ENCODE peak calls at places on chromosome 17, in five cellular contexts. One of them, this sample, is unnamed.

GRCh38 chr17:55314784-55315491 is 50.2 kb downstream of the HLF start:
- DNase-seq in ascending aorta: no peak
- DNase-seq in esophagus muscularis mucosa: no peak
- DNase-seq in MM.1S: no peak
- DNase-seq in pancreas: no peak
- DNase-seq in this sample: no peak

GRCh38 chr17:80259642-80260535 is 763 bp upstream of the RNF213 start:
- DNase-seq in ascending aorta: no peak
- DNase-seq in esophagus muscularis mucosa: no peak
- DNase-seq in MM.1S: peak; percentile 83
- DNase-seq in pancreas: peak; percentile 90
- DNase-seq in this sample: no peak

GRCh38 chr17:73554498-73554897 is 89.7 kb downstream of the SDK2 start:
- DNase-seq in ascending aorta: no peak
- DNase-seq in esophagus muscularis mucosa: no peak
- DNase-seq in MM.1S: no peak
- DNase-seq in pancreas: no peak
- DNase-seq in this sample: no peak

GRCh38 chr17:68771867-68772515 is 170.8 kb upstream of the FAM20A start:
- DNase-seq in ascending aorta: no peak
- DNase-seq in esophagus muscularis mucosa: no peak
- DNase-seq in MM.1S: peak; percentile 77
- DNase-seq in pancreas: no peak
- DNase-seq in this sample: no peak

GRCh38 chr17:80223142-80223815 is 3.1 kb downstream of the SLC26A11 start:
- DNase-seq in ascending aorta: no peak
- DNase-seq in esophagus muscularis mucosa: no peak
- DNase-seq in MM.1S: no peak
- DNase-seq in pancreas: no peak
- DNase-seq in this sample: no peak

GRCh38 chr17:17719966-17720543 is 38.8 kb downstream of the RAI1 start:
- DNase-seq in ascending aorta: no peak
- DNase-seq in esophagus muscularis mucosa: no peak
- DNase-seq in MM.1S: no peak
- DNase-seq in pancreas: no peak
- DNase-seq in this sample: no peak

GRCh38 chr17:3976675-3977171 is 12.5 kb upstream of the ATP2A3 start:
- DNase-seq in ascending aorta: peak; percentile 31
- DNase-seq in esophagus muscularis mucosa: no peak
- DNase-seq in MM.1S: no peak
- DNase-seq in pancreas: peak; percentile 91
- DNase-seq in this sample: no peak

GRCh38 chr17:67602974-67603373 is 114.8 kb upstream of the NOL11 start:
- DNase-seq in ascending aorta: no peak
- DNase-seq in esophagus muscularis mucosa: no peak
- DNase-seq in MM.1S: peak; percentile 15
- DNase-seq in pancreas: no peak
- DNase-seq in this sample: peak; percentile 26

GRCh38 chr17:79452706-79453105 is 158.1 kb downstream of the RBFOX3 start:
- DNase-seq in ascending aorta: no peak
- DNase-seq in esophagus muscularis mucosa: no peak
- DNase-seq in MM.1S: no peak
- DNase-seq in pancreas: no peak
- DNase-seq in this sample: no peak

GRCh38 chr17:32267690-32268205 is 2.1 kb downstream of the RHBDL3 start:
- DNase-seq in ascending aorta: no peak
- DNase-seq in esophagus muscularis mucosa: no peak
- DNase-seq in MM.1S: no peak
- DNase-seq in pancreas: no peak
- DNase-seq in this sample: no peak

GRCh38 chr17:73430848-73431247 is 119.0 kb upstream of the CDC42EP4 start:
- DNase-seq in ascending aorta: no peak
- DNase-seq in esophagus muscularis mucosa: no peak
- DNase-seq in MM.1S: peak; percentile 36
- DNase-seq in pancreas: no peak
- DNase-seq in this sample: no peak

GRCh38 chr17:81436294-81436849 is 41.1 kb downstream of the BAHCC1 start:
- DNase-seq in ascending aorta: no peak
- DNase-seq in esophagus muscularis mucosa: no peak
- DNase-seq in MM.1S: no peak
- DNase-seq in pancreas: no peak
- DNase-seq in this sample: no peak

GRCh38 chr17:1259910-1260389 is 10.3 kb upstream of the BHLHA9 start:
- DNase-seq in ascending aorta: no peak
- DNase-seq in esophagus muscularis mucosa: no peak
- DNase-seq in MM.1S: no peak
- DNase-seq in pancreas: no peak
- DNase-seq in this sample: no peak

GRCh38 chr17:61489719-61490490 is 37.7 kb downstream of the TBX4 start:
- DNase-seq in ascending aorta: no peak
- DNase-seq in esophagus muscularis mucosa: no peak
- DNase-seq in MM.1S: no peak
- DNase-seq in pancreas: no peak
- DNase-seq in this sample: no peak

GRCh38 chr17:74631468-74632195 is 8.1 kb upstream of the CD300E start:
- DNase-seq in ascending aorta: no peak
- DNase-seq in esophagus muscularis mucosa: no peak
- DNase-seq in MM.1S: no peak
- DNase-seq in pancreas: no peak
- DNase-seq in this sample: no peak

GRCh38 chr17:39622380-39623006 is 4.3 kb upstream of the PPP1R1B start:
- DNase-seq in ascending aorta: no peak
- DNase-seq in esophagus muscularis mucosa: no peak
- DNase-seq in MM.1S: peak; percentile 27
- DNase-seq in pancreas: no peak
- DNase-seq in this sample: no peak

GRCh38 chr17:416293-417206 is 63.9 kb upstream of the RPH3AL start:
- DNase-seq in ascending aorta: no peak
- DNase-seq in esophagus muscularis mucosa: no peak
- DNase-seq in MM.1S: peak; percentile 49
- DNase-seq in pancreas: no peak
- DNase-seq in this sample: no peak

GRCh38 chr17:49390548-49391324 is 23.9 kb downstream of the PHB1 start:
- DNase-seq in ascending aorta: no peak
- DNase-seq in esophagus muscularis mucosa: no peak
- DNase-seq in MM.1S: no peak
- DNase-seq in pancreas: no peak
- DNase-seq in this sample: no peak

GRCh38 chr17:60720763-60721531 is 43.3 kb downstream of the BCAS3 start:
- DNase-seq in ascending aorta: no peak
- DNase-seq in esophagus muscularis mucosa: peak; percentile 81
- DNase-seq in MM.1S: peak; percentile 66
- DNase-seq in pancreas: no peak
- DNase-seq in this sample: no peak

GRCh38 chr17:14474591-14474990 is 173.7 kb downstream of the HS3ST3B1 start:
- DNase-seq in ascending aorta: no peak
- DNase-seq in esophagus muscularis mucosa: no peak
- DNase-seq in MM.1S: no peak
- DNase-seq in pancreas: no peak
- DNase-seq in this sample: no peak

GRCh38 chr17:12877953-12878669 is 88.8 kb downstream of the ARHGAP44 start:
- DNase-seq in ascending aorta: no peak
- DNase-seq in esophagus muscularis mucosa: no peak
- DNase-seq in MM.1S: no peak
- DNase-seq in pancreas: no peak
- DNase-seq in this sample: no peak

GRCh38 chr17:15922586-15922985 is 22.3 kb upstream of the ADORA2B start:
- DNase-seq in ascending aorta: no peak
- DNase-seq in esophagus muscularis mucosa: no peak
- DNase-seq in MM.1S: no peak
- DNase-seq in pancreas: no peak
- DNase-seq in this sample: no peak

GRCh38 chr17:79926308-79927135 is 87.3 kb upstream of the CBX4 start:
- DNase-seq in ascending aorta: no peak
- DNase-seq in esophagus muscularis mucosa: no peak
- DNase-seq in MM.1S: no peak
- DNase-seq in pancreas: no peak
- DNase-seq in this sample: no peak

GRCh38 chr17:79393358-79394038 is 217.4 kb downstream of the RBFOX3 start:
- DNase-seq in ascending aorta: no peak
- DNase-seq in esophagus muscularis mucosa: peak; percentile 95
- DNase-seq in MM.1S: peak; percentile 64
- DNase-seq in pancreas: peak; percentile 97
- DNase-seq in this sample: peak; percentile 74

GRCh38 chr17:16363749-16364536 is 10.7 kb upstream of the CENPV start:
- DNase-seq in ascending aorta: no peak
- DNase-seq in esophagus muscularis mucosa: peak; percentile 94
- DNase-seq in MM.1S: peak; percentile 69
- DNase-seq in pancreas: peak; percentile 84
- DNase-seq in this sample: peak; percentile 82

GRCh38 chr17:48604770-48605329 is at the start of gene HOXB6:
- DNase-seq in ascending aorta: no peak
- DNase-seq in esophagus muscularis mucosa: no peak
- DNase-seq in MM.1S: no peak
- DNase-seq in pancreas: no peak
- DNase-seq in this sample: no peak

GRCh38 chr17:81409190-81409935 is 14.1 kb downstream of the BAHCC1 start:
- DNase-seq in ascending aorta: no peak
- DNase-seq in esophagus muscularis mucosa: no peak
- DNase-seq in MM.1S: no peak
- DNase-seq in pancreas: no peak
- DNase-seq in this sample: no peak

GRCh38 chr17:7022791-7023571 is at the start of gene BCL6B:
- DNase-seq in ascending aorta: no peak
- DNase-seq in esophagus muscularis mucosa: no peak
- DNase-seq in MM.1S: no peak
- DNase-seq in pancreas: no peak
- DNase-seq in this sample: peak; percentile 80

GRCh38 chr17:59427425-59427921 is 96.0 kb downstream of the YPEL2 start:
- DNase-seq in ascending aorta: no peak
- DNase-seq in esophagus muscularis mucosa: no peak
- DNase-seq in MM.1S: no peak
- DNase-seq in pancreas: no peak
- DNase-seq in this sample: no peak

GRCh38 chr17:10744509-10745000 is 14.7 kb upstream of the TMEM220 start:
- DNase-seq in ascending aorta: no peak
- DNase-seq in esophagus muscularis mucosa: no peak
- DNase-seq in MM.1S: no peak
- DNase-seq in pancreas: no peak
- DNase-seq in this sample: no peak

GRCh38 chr17:40794466-40794865 is 5.3 kb downstream of the KRT28 start:
- DNase-seq in ascending aorta: no peak
- DNase-seq in esophagus muscularis mucosa: no peak
- DNase-seq in MM.1S: no peak
- DNase-seq in pancreas: no peak
- DNase-seq in this sample: no peak

GRCh38 chr17:82050761-82051641 is 610 bp downstream of the RFNG start:
- DNase-seq in ascending aorta: no peak
- DNase-seq in esophagus muscularis mucosa: no peak
- DNase-seq in MM.1S: no peak
- DNase-seq in pancreas: no peak
- DNase-seq in this sample: no peak

GRCh38 chr17:19015428-19015827 is 10.9 kb upstream of the FAM83G start:
- DNase-seq in ascending aorta: no peak
- DNase-seq in esophagus muscularis mucosa: no peak
- DNase-seq in MM.1S: no peak
- DNase-seq in pancreas: no peak
- DNase-seq in this sample: no peak

GRCh38 chr17:2940352-2940751 is 123.1 kb downstream of the OR1D5 start:
- DNase-seq in ascending aorta: no peak
- DNase-seq in esophagus muscularis mucosa: no peak
- DNase-seq in MM.1S: no peak
- DNase-seq in pancreas: no peak
- DNase-seq in this sample: no peak
- H3K27ac ChIP-seq in ascending aorta: no peak overlapping the region
- H3K27ac ChIP-seq in esophagus muscularis mucosa: no peak overlapping the region
- H3K27ac ChIP-seq in MM.1S: no peak overlapping the region
- H3K27ac ChIP-seq in pancreas: no peak overlapping the region
- H3K27ac ChIP-seq in this sample: peak overlapping the region; percentile 42

DNA sequence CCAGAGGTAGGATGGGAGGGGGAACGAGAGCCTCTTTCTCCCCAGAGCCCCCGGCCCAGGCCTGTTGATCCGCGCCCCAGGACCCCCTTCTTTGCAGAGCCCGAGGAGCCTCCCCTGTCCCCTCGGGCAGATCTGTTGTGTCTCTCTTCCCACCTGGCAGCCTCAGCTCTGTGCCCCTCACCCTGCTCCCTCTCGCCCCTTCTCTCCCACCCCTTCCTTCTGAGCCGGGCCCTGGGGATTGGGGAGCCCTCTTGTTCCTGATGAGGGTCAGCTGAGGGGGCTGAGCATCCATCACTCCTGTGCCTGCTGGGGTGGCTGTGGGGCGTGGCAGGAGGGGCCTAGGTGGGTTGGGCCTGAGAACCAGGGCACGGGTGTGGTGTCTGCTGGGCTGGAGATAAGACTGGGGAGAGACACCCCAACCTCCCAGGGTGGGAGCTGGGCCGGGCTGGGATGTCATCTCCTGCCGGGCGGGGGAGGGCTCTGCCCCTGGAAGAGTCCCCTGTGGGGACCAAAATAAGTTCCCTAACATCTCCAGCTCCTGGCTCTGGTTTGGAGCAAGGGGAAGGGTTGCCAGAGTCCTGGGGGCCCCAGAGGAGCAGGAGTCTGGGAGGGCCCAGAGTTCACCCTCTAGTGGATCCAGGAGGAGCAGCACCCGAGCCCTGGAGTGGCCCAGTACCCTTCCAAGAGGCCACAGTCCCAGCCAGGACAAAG is 65.4 kb downstream of the MRC2 start:
- DNase-seq in ascending aorta: no peak
- DNase-seq in esophagus muscularis mucosa: no peak
- DNase-seq in MM.1S: no peak
- DNase-seq in pancreas: no peak
- DNase-seq in this sample: no peak
- TF ChIP-seq CTCF in ascending aorta: no peak
- TF ChIP-seq CTCF in esophagus muscularis mucosa: peak; percentile 31
- TF ChIP-seq CTCF in MM.1S: peak; percentile 30
- TF ChIP-seq CTCF in pancreas: no peak
- TF ChIP-seq CTCF in this sample: no peak

GRCh38 chr17:21194688-21195087 is 19.3 kb downstream of the TMEM11 start:
- DNase-seq in ascending aorta: no peak
- DNase-seq in esophagus muscularis mucosa: no peak
- DNase-seq in MM.1S: no peak
- DNase-seq in pancreas: no peak
- DNase-seq in this sample: no peak

GRCh38 chr17:21198411-21198810 is 15.6 kb downstream of the TMEM11 start:
- DNase-seq in ascending aorta: no peak
- DNase-seq in esophagus muscularis mucosa: no peak
- DNase-seq in MM.1S: no peak
- DNase-seq in pancreas: no peak
- DNase-seq in this sample: no peak

GRCh38 chr17:21193031-21193430 is 20.9 kb downstream of the TMEM11 start:
- DNase-seq in ascending aorta: no peak
- DNase-seq in esophagus muscularis mucosa: no peak
- DNase-seq in MM.1S: peak; percentile 36
- DNase-seq in pancreas: no peak
- DNase-seq in this sample: no peak

GRCh38 chr17:21194210-21194609 is 19.8 kb downstream of the TMEM11 start:
- DNase-seq in ascending aorta: no peak
- DNase-seq in esophagus muscularis mucosa: no peak
- DNase-seq in MM.1S: no peak
- DNase-seq in pancreas: no peak
- DNase-seq in this sample: no peak

GRCh38 chr17:21196126-21196525 is 17.8 kb downstream of the TMEM11 start:
- DNase-seq in ascending aorta: no peak
- DNase-seq in esophagus muscularis mucosa: no peak
- DNase-seq in MM.1S: no peak
- DNase-seq in pancreas: no peak
- DNase-seq in this sample: no peak
- H3K27ac ChIP-seq in ascending aorta: no peak overlapping the region
- H3K27ac ChIP-seq in esophagus muscularis mucosa: no peak overlapping the region
- H3K27ac ChIP-seq in MM.1S: no peak overlapping the region
- H3K27ac ChIP-seq in pancreas: no peak overlapping the region
- H3K27ac ChIP-seq in this sample: peak overlapping the region; percentile 77

GRCh38 chr17:77995146-77995852 is 36.8 kb downstream of the TNRC6C start:
- DNase-seq in ascending aorta: no peak
- DNase-seq in esophagus muscularis mucosa: no peak
- DNase-seq in MM.1S: no peak
- DNase-seq in pancreas: no peak
- DNase-seq in this sample: no peak
- TF ChIP-seq CTCF in ascending aorta: no peak
- TF ChIP-seq CTCF in esophagus muscularis mucosa: no peak
- TF ChIP-seq CTCF in MM.1S: no peak
- TF ChIP-seq CTCF in pancreas: no peak
- TF ChIP-seq CTCF in this sample: no peak

This sample was measured in suprapubic skin.